ENCODE peak calls at places on chromosomes 12 and 14, in four cellular contexts. One of them, this sample, is unnamed.

GRCh38 chr14:103378042-103378854 is 7.0 kb upstream of the MARK3 start:
- DNase-seq in A549: no peak
- DNase-seq in Peyer's patch: no peak
- DNase-seq in body of pancreas: no peak
- DNase-seq in this sample: peak

GRCh38 chr12:19739195-19739776 is 300.0 kb downstream of the AEBP2 start:
- DNase-seq in Peyer's patch: peak
- DNase-seq in A549: peak
- DNase-seq in body of pancreas: peak
- DNase-seq in this sample: peak

GRCh38 chr14:105492051-105492965 is 1.3 kb downstream of the TEDC1 start:
- DNase-seq in Peyer's patch: no peak
- DNase-seq in body of pancreas: no peak
- DNase-seq in A549: peak
- DNase-seq in this sample: no peak

GRCh38 chr14:78519863-78520262 is 349.7 kb downstream of the NRXN3 start:
- DNase-seq in A549: no peak
- DNase-seq in Peyer's patch: peak
- DNase-seq in body of pancreas: peak
- DNase-seq in this sample: peak

GRCh38 chr14:39339003-39339402 is 93.2 kb downstream of the FBXO33 start:
- DNase-seq in Peyer's patch: no peak
- DNase-seq in body of pancreas: peak
- DNase-seq in A549: no peak
- DNase-seq in this sample: no peak

GRCh38 chr12:112908548-112908947 is 1.8 kb downstream of the OAS1 start:
- DNase-seq in body of pancreas: no peak
- DNase-seq in Peyer's patch: no peak
- DNase-seq in A549: no peak
- DNase-seq in this sample: no peak

GRCh38 chr12:20547788-20548575 is 147.2 kb upstream of the SLCO1C1 start:
- DNase-seq in A549: no peak
- DNase-seq in Peyer's patch: no peak
- DNase-seq in body of pancreas: no peak
- DNase-seq in this sample: peak

GRCh38 chr12:8088574-8088973 is 6.5 kb downstream of the NECAP1 start:
- DNase-seq in body of pancreas: no peak
- DNase-seq in Peyer's patch: peak
- DNase-seq in A549: no peak
- DNase-seq in this sample: no peak

GRCh38 chr12:107843351-107844311 is 69.1 kb downstream of the ASCL4 start:
- DNase-seq in Peyer's patch: no peak
- DNase-seq in body of pancreas: no peak
- DNase-seq in A549: no peak
- DNase-seq in this sample: no peak

GRCh38 chr12:15830538-15830937 is 41.4 kb upstream of the EPS8 start:
- DNase-seq in Peyer's patch: no peak
- DNase-seq in A549: no peak
- DNase-seq in body of pancreas: no peak
- DNase-seq in this sample: peak

GRCh38 chr12:80053048-80053790 is 46.1 kb upstream of the OTOGL start:
- DNase-seq in body of pancreas: peak
- DNase-seq in A549: no peak
- DNase-seq in Peyer's patch: peak
- DNase-seq in this sample: peak

GRCh38 chr14:51495319-51495718 is 156.4 kb upstream of the FRMD6 start:
- DNase-seq in body of pancreas: no peak
- DNase-seq in A549: no peak
- DNase-seq in Peyer's patch: no peak
- DNase-seq in this sample: no peak

GRCh38 chr12:68915055-68915454 is 17.9 kb downstream of the CPM start:
- DNase-seq in body of pancreas: no peak
- DNase-seq in Peyer's patch: no peak
- DNase-seq in A549: no peak
- DNase-seq in this sample: peak

GRCh38 chr12:14993537-14994266 is 20.9 kb downstream of the PDE6H start:
- DNase-seq in A549: peak
- DNase-seq in Peyer's patch: no peak
- DNase-seq in body of pancreas: no peak
- DNase-seq in this sample: peak

GRCh38 chr12:99261256-99261655 is 386.3 kb upstream of the GARIN6 start:
- DNase-seq in body of pancreas: no peak
- DNase-seq in Peyer's patch: no peak
- DNase-seq in A549: no peak
- DNase-seq in this sample: no peak

GRCh38 chr12:108728820-108729611 is 2.3 kb downstream of the CORO1C start:
- DNase-seq in A549: no peak
- DNase-seq in Peyer's patch: no peak
- DNase-seq in body of pancreas: no peak
- DNase-seq in this sample: peak

GRCh38 chr14:73761621-73762355 is 47.6 kb upstream of the PNMA1 start:
- DNase-seq in body of pancreas: no peak
- DNase-seq in A549: no peak
- DNase-seq in Peyer's patch: no peak
- DNase-seq in this sample: no peak

GRCh38 chr14:26190644-26191043 is 407.2 kb downstream of the NOVA1 start:
- DNase-seq in body of pancreas: no peak
- DNase-seq in A549: no peak
- DNase-seq in Peyer's patch: no peak
- DNase-seq in this sample: peak

GRCh38 chr12:63899396-63899795 is 54.9 kb downstream of the SRGAP1 start:
- DNase-seq in body of pancreas: peak
- DNase-seq in Peyer's patch: no peak
- DNase-seq in A549: peak
- DNase-seq in this sample: no peak

GRCh38 chr14:63956326-63956725 is 103.5 kb downstream of the SYNE2 start:
- DNase-seq in body of pancreas: no peak
- DNase-seq in A549: no peak
- DNase-seq in Peyer's patch: no peak
- DNase-seq in this sample: no peak

GRCh38 chr12:18824287-18824686 is 86.4 kb downstream of the CAPZA3 start:
- DNase-seq in body of pancreas: no peak
- DNase-seq in Peyer's patch: no peak
- DNase-seq in A549: no peak
- DNase-seq in this sample: no peak

GRCh38 chr12:68210875-68211274 is 14.7 kb downstream of the IL26 start:
- DNase-seq in Peyer's patch: no peak
- DNase-seq in body of pancreas: no peak
- DNase-seq in A549: no peak
- DNase-seq in this sample: no peak

GRCh38 chr14:54790092-54790491 is 112.5 kb downstream of the GCH1 start:
- DNase-seq in body of pancreas: no peak
- DNase-seq in A549: no peak
- DNase-seq in Peyer's patch: no peak
- DNase-seq in this sample: no peak

GRCh38 chr14:74855945-74856344 is 20.0 kb downstream of the PROX2 start:
- DNase-seq in Peyer's patch: peak
- DNase-seq in A549: no peak
- DNase-seq in body of pancreas: no peak
- DNase-seq in this sample: no peak

GRCh38 chr12:39595923-39596322 is 23.7 kb downstream of the ABCD2 start:
- DNase-seq in Peyer's patch: no peak
- DNase-seq in body of pancreas: no peak
- DNase-seq in A549: no peak
- DNase-seq in this sample: peak

GRCh38 chr14:81269100-81269978 is 48.6 kb upstream of the GTF2A1 start:
- DNase-seq in A549: peak
- DNase-seq in Peyer's patch: peak
- DNase-seq in body of pancreas: peak
- DNase-seq in this sample: peak

GRCh38 chr12:31874961-31875608 is 84.1 kb upstream of the RESF1 start:
- DNase-seq in A549: peak
- DNase-seq in Peyer's patch: peak
- DNase-seq in body of pancreas: peak
- DNase-seq in this sample: peak

GRCh38 chr12:85529896-85530295 is 249.9 kb downstream of the ALX1 start:
- DNase-seq in body of pancreas: no peak
- DNase-seq in Peyer's patch: no peak
- DNase-seq in A549: no peak
- DNase-seq in this sample: no peak

GRCh38 chr14:95291859-95292542 is 27.7 kb downstream of the CLMN start:
- DNase-seq in Peyer's patch: peak
- DNase-seq in body of pancreas: peak
- DNase-seq in A549: peak
- DNase-seq in this sample: peak

GRCh38 chr12:22672951-22673350 is 48.0 kb downstream of the ETNK1 start:
- DNase-seq in Peyer's patch: no peak
- DNase-seq in A549: no peak
- DNase-seq in body of pancreas: no peak
- DNase-seq in this sample: peak

GRCh38 chr12:108109954-108110353 is 19.1 kb upstream of the WSCD2 start:
- DNase-seq in Peyer's patch: no peak
- DNase-seq in A549: no peak
- DNase-seq in body of pancreas: no peak
- DNase-seq in this sample: no peak

GRCh38 chr12:60494249-60494648 is 898.4 kb downstream of the SLC16A7 start:
- DNase-seq in body of pancreas: peak
- DNase-seq in A549: peak
- DNase-seq in Peyer's patch: no peak
- DNase-seq in this sample: peak

GRCh38 chr12:11812558-11813421 is 163.3 kb downstream of the ETV6 start:
- DNase-seq in body of pancreas: no peak
- DNase-seq in Peyer's patch: peak
- DNase-seq in A549: no peak
- DNase-seq in this sample: peak

GRCh38 chr12:131613186-131613585 is 97.7 kb upstream of the SFSWAP start:
- DNase-seq in A549: no peak
- DNase-seq in body of pancreas: no peak
- DNase-seq in Peyer's patch: no peak
- DNase-seq in this sample: no peak

GRCh38 chr14:54572316-54572715 is 5.4 kb downstream of the SAMD4A start:
- DNase-seq in body of pancreas: no peak
- DNase-seq in A549: peak
- DNase-seq in Peyer's patch: no peak
- DNase-seq in this sample: peak

GRCh38 chr12:82378997-82379396 is 20.7 kb downstream of the METTL25 start:
- DNase-seq in A549: no peak
- DNase-seq in body of pancreas: no peak
- DNase-seq in Peyer's patch: no peak
- DNase-seq in this sample: no peak

GRCh38 chr12:56231184-56231582 is 1.3 kb downstream of the SLC39A5 start:
- DNase-seq in A549: no peak
- DNase-seq in Peyer's patch: no peak
- DNase-seq in body of pancreas: no peak
- DNase-seq in this sample: no peak

GRCh38 chr12:4910502-4911315 is 1.0 kb downstream of the KCNA1 start:
- DNase-seq in Peyer's patch: no peak
- DNase-seq in body of pancreas: no peak
- DNase-seq in A549: no peak
- DNase-seq in this sample: no peak

GRCh38 chr12:76310110-76310509 is 38.1 kb downstream of the BBS10 start:
- DNase-seq in Peyer's patch: no peak
- DNase-seq in A549: peak
- DNase-seq in body of pancreas: no peak
- DNase-seq in this sample: peak

GRCh38 chr12:51188359-51189051 is 15.6 kb upstream of the TFCP2 start:
- DNase-seq in body of pancreas: no peak
- DNase-seq in Peyer's patch: peak
- DNase-seq in A549: no peak
- DNase-seq in this sample: no peak
- H3K4me3 ChIP-seq in body of pancreas: no peak
- H3K4me3 ChIP-seq in Peyer's patch: no peak
- H3K4me3 ChIP-seq in A549: no peak
- H3K4me3 ChIP-seq in this sample: no peak

GRCh38 chr14:52551696-52552062 is 626 bp downstream of the TXNDC16 start:
- DNase-seq in A549: peak
- DNase-seq in body of pancreas: peak
- DNase-seq in Peyer's patch: no peak
- DNase-seq in this sample: peak

GRCh38 chr14:52552063-52552988 is at the start of the genes GPR137C and TXNDC16:
- DNase-seq in body of pancreas: peak
- DNase-seq in A549: peak
- DNase-seq in Peyer's patch: peak
- DNase-seq in this sample: peak

GRCh38 chr14:52553002-52553670 is 500 bp downstream of the GPR137C start:
- DNase-seq in body of pancreas: peak
- DNase-seq in Peyer's patch: peak
- DNase-seq in A549: no peak
- DNase-seq in this sample: peak

GRCh38 chr14:52550661-52551060 is 1.6 kb downstream of the TXNDC16 start:
- DNase-seq in body of pancreas: no peak
- DNase-seq in Peyer's patch: no peak
- DNase-seq in A549: no peak
- DNase-seq in this sample: no peak

DNA sequence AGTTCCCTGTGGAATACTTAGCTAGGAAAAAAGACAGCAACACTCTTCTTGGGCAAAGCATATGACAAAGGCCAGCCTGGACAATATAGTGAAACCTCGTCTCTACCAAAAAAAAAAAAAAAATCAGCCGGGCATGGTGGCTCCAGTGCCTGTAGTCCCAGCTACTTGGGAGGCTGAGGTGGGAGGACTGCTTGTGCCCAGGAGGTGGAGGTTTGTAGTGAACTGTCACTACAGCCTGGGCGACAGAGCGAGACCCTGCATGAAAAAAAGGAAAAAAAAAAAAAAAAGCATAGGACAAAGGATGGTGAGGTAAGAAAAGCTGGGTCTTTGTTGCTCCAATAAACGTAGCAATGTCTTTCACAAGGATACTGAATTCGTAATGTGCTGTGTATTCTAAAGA is 1.1 kb downstream of the TXNDC16 start:
- DNase-seq in Peyer's patch: no peak
- DNase-seq in A549: no peak
- DNase-seq in body of pancreas: no peak
- DNase-seq in this sample: no peak
- H3K4me3 ChIP-seq in Peyer's patch: peak
- H3K4me3 ChIP-seq in A549: no peak
- H3K4me3 ChIP-seq in body of pancreas: peak
- H3K4me3 ChIP-seq in this sample: peak

GRCh38 chr14:52948039-52948438 is 2.8 kb downstream of the FERMT2 start:
- DNase-seq in A549: no peak
- DNase-seq in body of pancreas: no peak
- DNase-seq in Peyer's patch: no peak
- DNase-seq in this sample: no peak
- H3K4me3 ChIP-seq in A549: no peak
- H3K4me3 ChIP-seq in body of pancreas: no peak
- H3K4me3 ChIP-seq in Peyer's patch: no peak
- H3K4me3 ChIP-seq in this sample: peak

DNA sequence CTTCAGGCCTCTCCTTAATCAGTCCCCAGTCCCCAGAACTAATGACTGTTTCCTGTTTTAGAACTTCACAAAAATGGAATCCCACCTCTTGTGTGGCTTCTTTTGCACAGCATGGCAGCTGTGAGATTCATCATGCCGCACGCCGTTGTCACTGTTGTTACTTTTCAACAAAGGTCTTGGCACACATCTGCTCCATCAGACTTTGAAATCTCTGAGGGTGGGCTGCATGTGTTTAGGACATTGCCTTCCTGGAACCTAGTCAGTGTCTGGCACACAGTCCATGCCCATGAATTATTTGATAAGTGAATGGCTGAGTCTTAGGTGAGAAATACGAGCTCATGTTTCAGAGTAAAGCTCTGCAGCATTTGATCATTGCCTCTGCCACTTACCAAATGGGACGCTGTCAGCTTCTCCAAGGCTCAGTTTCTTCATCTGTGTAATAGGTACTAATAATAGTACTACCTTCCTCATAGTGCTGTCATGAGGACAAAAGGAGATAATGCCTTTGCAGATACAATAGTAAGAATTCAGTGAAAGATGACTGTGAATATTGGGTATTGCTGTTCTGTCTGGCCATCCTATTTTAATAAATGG is 90.4 kb downstream of the SRRM4 start:
- DNase-seq in A549: no peak
- DNase-seq in Peyer's patch: no peak
- DNase-seq in body of pancreas: no peak
- DNase-seq in this sample: no peak
- H3K4me3 ChIP-seq in A549: no peak
- H3K4me3 ChIP-seq in Peyer's patch: no peak
- H3K4me3 ChIP-seq in body of pancreas: no peak
- H3K4me3 ChIP-seq in this sample: no peak

This sample was measured in fibroblast of pulmonary artery.